ENCODE peak calls at places on chromosomes 6 and 20, in six cellular contexts. One of them, this sample, is unnamed.

GRCh38 chr6:122789078-122789861 is at the start of gene SMPDL3A:
- DNase-seq in IMR-90: peak
- DNase-seq in adipocyte: peak
- DNase-seq in nephron progenitor cell: peak
- DNase-seq in choroid plexus epithelial cell: peak
- DNase-seq in HS-27A: peak
- DNase-seq in this sample: peak

GRCh38 chr6:142945446-142946180 is 637 bp upstream of the HIVEP2 start:
- DNase-seq in IMR-90: no peak
- DNase-seq in adipocyte: no peak
- DNase-seq in nephron progenitor cell: peak
- DNase-seq in choroid plexus epithelial cell: no peak
- DNase-seq in HS-27A: no peak
- DNase-seq in this sample: peak

GRCh38 chr6:33822575-33823395 is 19.0 kb upstream of the MLN start:
- DNase-seq in IMR-90: no peak
- DNase-seq in adipocyte: no peak
- DNase-seq in nephron progenitor cell: peak
- DNase-seq in choroid plexus epithelial cell: peak
- DNase-seq in HS-27A: no peak
- DNase-seq in this sample: peak

GRCh38 chr6:141484726-141485125 is 648.0 kb upstream of the GJE1 start:
- DNase-seq in IMR-90: peak
- DNase-seq in adipocyte: no peak
- DNase-seq in nephron progenitor cell: no peak
- DNase-seq in choroid plexus epithelial cell: peak
- DNase-seq in HS-27A: no peak
- DNase-seq in this sample: no peak

GRCh38 chr6:28719275-28719940 is 193.7 kb downstream of the GPX5 start:
- DNase-seq in IMR-90: peak
- DNase-seq in adipocyte: no peak
- DNase-seq in nephron progenitor cell: no peak
- DNase-seq in choroid plexus epithelial cell: peak
- DNase-seq in HS-27A: no peak
- DNase-seq in this sample: no peak

GRCh38 chr6:589090-589489 is 67.8 kb downstream of the HUS1B start:
- DNase-seq in IMR-90: no peak
- DNase-seq in adipocyte: no peak
- DNase-seq in nephron progenitor cell: no peak
- DNase-seq in choroid plexus epithelial cell: no peak
- DNase-seq in HS-27A: no peak
- DNase-seq in this sample: no peak

GRCh38 chr6:89745728-89746127 is 73.9 kb downstream of the MDN1 start:
- DNase-seq in IMR-90: peak
- DNase-seq in adipocyte: peak
- DNase-seq in nephron progenitor cell: no peak
- DNase-seq in choroid plexus epithelial cell: peak
- DNase-seq in HS-27A: no peak
- DNase-seq in this sample: no peak

GRCh38 chr6:108120311-108120710 is 45.5 kb upstream of the NR2E1 start:
- DNase-seq in IMR-90: no peak
- DNase-seq in adipocyte: no peak
- DNase-seq in nephron progenitor cell: peak
- DNase-seq in choroid plexus epithelial cell: no peak
- DNase-seq in HS-27A: no peak
- DNase-seq in this sample: no peak

GRCh38 chr6:1393641-1394283 is 4.4 kb downstream of the FOXF2 start:
- DNase-seq in IMR-90: no peak
- DNase-seq in adipocyte: no peak
- DNase-seq in nephron progenitor cell: peak
- DNase-seq in choroid plexus epithelial cell: no peak
- DNase-seq in HS-27A: no peak
- DNase-seq in this sample: no peak

GRCh38 chr6:151018035-151018434 is 152.5 kb downstream of the MTHFD1L start:
- DNase-seq in IMR-90: peak
- DNase-seq in adipocyte: no peak
- DNase-seq in nephron progenitor cell: no peak
- DNase-seq in choroid plexus epithelial cell: no peak
- DNase-seq in HS-27A: no peak
- DNase-seq in this sample: no peak

GRCh38 chr6:66866801-66867200 is 1159.8 kb upstream of the EYS start:
- DNase-seq in IMR-90: no peak
- DNase-seq in adipocyte: no peak
- DNase-seq in nephron progenitor cell: no peak
- DNase-seq in choroid plexus epithelial cell: no peak
- DNase-seq in HS-27A: no peak
- DNase-seq in this sample: no peak

GRCh38 chr20:54499111-54499510 is 23.7 kb downstream of the DOK5 start:
- DNase-seq in IMR-90: no peak
- DNase-seq in adipocyte: no peak
- DNase-seq in nephron progenitor cell: no peak
- DNase-seq in choroid plexus epithelial cell: no peak
- DNase-seq in HS-27A: no peak
- DNase-seq in this sample: no peak

GRCh38 chr6:133774356-133774755 is 114.6 kb upstream of the TCF21 start:
- DNase-seq in IMR-90: peak
- DNase-seq in adipocyte: no peak
- DNase-seq in nephron progenitor cell: no peak
- DNase-seq in choroid plexus epithelial cell: peak
- DNase-seq in HS-27A: no peak
- DNase-seq in this sample: no peak

GRCh38 chr6:4378319-4378996 is 243.1 kb upstream of the ECI2 start:
- DNase-seq in IMR-90: no peak
- DNase-seq in adipocyte: no peak
- DNase-seq in nephron progenitor cell: no peak
- DNase-seq in choroid plexus epithelial cell: no peak
- DNase-seq in HS-27A: no peak
- DNase-seq in this sample: no peak

GRCh38 chr6:160146454-160147145 is 25.0 kb downstream of the SLC22A1 start:
- DNase-seq in IMR-90: no peak
- DNase-seq in adipocyte: no peak
- DNase-seq in nephron progenitor cell: no peak
- DNase-seq in choroid plexus epithelial cell: no peak
- DNase-seq in HS-27A: no peak
- DNase-seq in this sample: no peak

GRCh38 chr6:142152731-142153130 is 5.7 kb downstream of the VTA1 start:
- DNase-seq in IMR-90: peak
- DNase-seq in adipocyte: peak
- DNase-seq in nephron progenitor cell: no peak
- DNase-seq in choroid plexus epithelial cell: peak
- DNase-seq in HS-27A: peak
- DNase-seq in this sample: no peak

GRCh38 chr20:63445075-63445734 is 27.2 kb downstream of the KCNQ2 start:
- DNase-seq in IMR-90: no peak
- DNase-seq in adipocyte: no peak
- DNase-seq in nephron progenitor cell: no peak
- DNase-seq in choroid plexus epithelial cell: no peak
- DNase-seq in HS-27A: no peak
- DNase-seq in this sample: no peak

GRCh38 chr20:57269148-57269984 is 2.9 kb upstream of the BMP7 start:
- DNase-seq in IMR-90: no peak
- DNase-seq in adipocyte: no peak
- DNase-seq in nephron progenitor cell: no peak
- DNase-seq in choroid plexus epithelial cell: no peak
- DNase-seq in HS-27A: no peak
- DNase-seq in this sample: no peak

GRCh38 chr20:38217791-38218565 is 42.6 kb downstream of the KIAA1755 start:
- DNase-seq in IMR-90: peak
- DNase-seq in adipocyte: peak
- DNase-seq in nephron progenitor cell: no peak
- DNase-seq in choroid plexus epithelial cell: peak
- DNase-seq in HS-27A: peak
- DNase-seq in this sample: peak

GRCh38 chr6:37372116-37372515 is 18.3 kb downstream of the RNF8 start:
- DNase-seq in IMR-90: peak
- DNase-seq in adipocyte: no peak
- DNase-seq in nephron progenitor cell: no peak
- DNase-seq in choroid plexus epithelial cell: peak
- DNase-seq in HS-27A: no peak
- DNase-seq in this sample: no peak

GRCh38 chr6:88246654-88247053 is 80.5 kb upstream of the CNR1 start:
- DNase-seq in IMR-90: no peak
- DNase-seq in adipocyte: no peak
- DNase-seq in nephron progenitor cell: no peak
- DNase-seq in choroid plexus epithelial cell: no peak
- DNase-seq in HS-27A: no peak
- DNase-seq in this sample: no peak

GRCh38 chr6:101380861-101381630 is 12.5 kb upstream of the GRIK2 start:
- DNase-seq in IMR-90: no peak
- DNase-seq in adipocyte: no peak
- DNase-seq in nephron progenitor cell: no peak
- DNase-seq in choroid plexus epithelial cell: no peak
- DNase-seq in HS-27A: no peak
- DNase-seq in this sample: no peak

GRCh38 chr6:22424196-22424595 is 127.4 kb upstream of the PRL start:
- DNase-seq in IMR-90: no peak
- DNase-seq in adipocyte: no peak
- DNase-seq in nephron progenitor cell: no peak
- DNase-seq in choroid plexus epithelial cell: no peak
- DNase-seq in HS-27A: no peak
- DNase-seq in this sample: no peak

GRCh38 chr6:53959717-53960116 is 151.5 kb upstream of the MLIP start:
- DNase-seq in IMR-90: peak
- DNase-seq in adipocyte: no peak
- DNase-seq in nephron progenitor cell: no peak
- DNase-seq in choroid plexus epithelial cell: no peak
- DNase-seq in HS-27A: no peak
- DNase-seq in this sample: no peak

GRCh38 chr6:91083226-91083625 is 496.4 kb upstream of the MAP3K7 start:
- DNase-seq in IMR-90: no peak
- DNase-seq in adipocyte: no peak
- DNase-seq in nephron progenitor cell: no peak
- DNase-seq in choroid plexus epithelial cell: peak
- DNase-seq in HS-27A: no peak
- DNase-seq in this sample: no peak

GRCh38 chr6:117573006-117573680 is 29.2 kb downstream of the GOPC start:
- DNase-seq in IMR-90: no peak
- DNase-seq in adipocyte: no peak
- DNase-seq in nephron progenitor cell: no peak
- DNase-seq in choroid plexus epithelial cell: no peak
- DNase-seq in HS-27A: no peak
- DNase-seq in this sample: no peak

GRCh38 chr6:70651326-70651905 is 16.3 kb upstream of the SMAP1 start:
- DNase-seq in IMR-90: no peak
- DNase-seq in adipocyte: no peak
- DNase-seq in nephron progenitor cell: no peak
- DNase-seq in choroid plexus epithelial cell: no peak
- DNase-seq in HS-27A: no peak
- DNase-seq in this sample: no peak

GRCh38 chr6:158050955-158051354 is 69.3 kb downstream of the SYNJ2 start:
- DNase-seq in IMR-90: peak
- DNase-seq in adipocyte: peak
- DNase-seq in nephron progenitor cell: no peak
- DNase-seq in choroid plexus epithelial cell: no peak
- DNase-seq in HS-27A: no peak
- DNase-seq in this sample: no peak

GRCh38 chr6:73514746-73515110 is 6.1 kb downstream of the EEF1A1 start:
- DNase-seq in IMR-90: peak
- DNase-seq in adipocyte: no peak
- DNase-seq in nephron progenitor cell: no peak
- DNase-seq in choroid plexus epithelial cell: no peak
- DNase-seq in HS-27A: no peak
- DNase-seq in this sample: no peak

GRCh38 chr6:27280064-27280539 is 32.0 kb downstream of the POM121L2 start:
- DNase-seq in IMR-90: peak
- DNase-seq in adipocyte: peak
- DNase-seq in nephron progenitor cell: peak
- DNase-seq in choroid plexus epithelial cell: peak
- DNase-seq in HS-27A: no peak
- DNase-seq in this sample: no peak

GRCh38 chr20:25389858-25390537 is 637 bp downstream of the ABHD12 start:
- DNase-seq in IMR-90: no peak
- DNase-seq in adipocyte: peak
- DNase-seq in nephron progenitor cell: peak
- DNase-seq in choroid plexus epithelial cell: no peak
- DNase-seq in HS-27A: no peak
- DNase-seq in this sample: no peak

GRCh38 chr6:167770291-167770955 is 56.3 kb upstream of the AFDN start:
- DNase-seq in IMR-90: no peak
- DNase-seq in adipocyte: no peak
- DNase-seq in nephron progenitor cell: no peak
- DNase-seq in choroid plexus epithelial cell: no peak
- DNase-seq in HS-27A: no peak
- DNase-seq in this sample: no peak

GRCh38 chr6:3621411-3621810 is 130.1 kb downstream of the PXDC1 start:
- DNase-seq in IMR-90: no peak
- DNase-seq in adipocyte: no peak
- DNase-seq in nephron progenitor cell: no peak
- DNase-seq in choroid plexus epithelial cell: no peak
- DNase-seq in HS-27A: no peak
- DNase-seq in this sample: no peak

GRCh38 chr6:90538651-90539050 is 48.2 kb downstream of the MAP3K7 start:
- DNase-seq in IMR-90: peak
- DNase-seq in adipocyte: peak
- DNase-seq in nephron progenitor cell: no peak
- DNase-seq in choroid plexus epithelial cell: peak
- DNase-seq in HS-27A: no peak
- DNase-seq in this sample: no peak

GRCh38 chr6:113644861-113645575 is 212.1 kb upstream of the MARCKS start:
- DNase-seq in IMR-90: peak
- DNase-seq in adipocyte: peak
- DNase-seq in nephron progenitor cell: no peak
- DNase-seq in choroid plexus epithelial cell: peak
- DNase-seq in HS-27A: peak
- DNase-seq in this sample: no peak

GRCh38 chr20:39190666-39191570 is 228.8 kb downstream of the DHX35 start:
- DNase-seq in IMR-90: peak
- DNase-seq in adipocyte: no peak
- DNase-seq in nephron progenitor cell: no peak
- DNase-seq in choroid plexus epithelial cell: no peak
- DNase-seq in HS-27A: peak
- DNase-seq in this sample: no peak

GRCh38 chr6:84785676-84786075 is 21.3 kb upstream of the TBX18 start:
- DNase-seq in IMR-90: no peak
- DNase-seq in adipocyte: no peak
- DNase-seq in nephron progenitor cell: no peak
- DNase-seq in choroid plexus epithelial cell: no peak
- DNase-seq in HS-27A: no peak
- DNase-seq in this sample: no peak

GRCh38 chr6:112282217-112282616 is 27.9 kb upstream of the LAMA4 start:
- DNase-seq in IMR-90: peak
- DNase-seq in adipocyte: peak
- DNase-seq in nephron progenitor cell: peak
- DNase-seq in choroid plexus epithelial cell: peak
- DNase-seq in HS-27A: peak
- DNase-seq in this sample: no peak

GRCh38 chr6:160329188-160329587 is 19.0 kb upstream of the SLC22A3 start:
- DNase-seq in IMR-90: no peak
- DNase-seq in adipocyte: no peak
- DNase-seq in nephron progenitor cell: no peak
- DNase-seq in choroid plexus epithelial cell: no peak
- DNase-seq in HS-27A: no peak
- DNase-seq in this sample: no peak

GRCh38 chr6:30885999-30886896 is 1.9 kb downstream of the DDR1 start:
- DNase-seq in IMR-90: peak
- DNase-seq in adipocyte: peak
- DNase-seq in nephron progenitor cell: peak
- DNase-seq in choroid plexus epithelial cell: peak
- DNase-seq in HS-27A: peak
- DNase-seq in this sample: peak